ENCODE peak calls at places on chromosomes 1 and 21, in ten cellular contexts. W is T-helper 1 cell; D is A549; T is stimulated activated CD8-positive, alpha-beta memory T cell treated with anti-CD3 and anti-CD28 coated beads, Interleukin-15, amount 100 ng/mL, for 1 hour; Y is AG09309; F is BE2C; E is NCI-H1092 treated with DMSO at 0.1 percent for 48 hours; A is putamen; B is SW480; P is GM20000. U is an unnamed sample.
A peak's percentile ranks its signal among the peaks of the same experiment; 100 is the strongest.

GRCh38 chr1:89809556-89809955 is 11.3 kb upstream of the LRRC8D start:
- DNase-seq in F (no peak), P (no peak), T (no peak), W (no peak), B (no peak), E (no peak), D (no peak), Y (peak; percentile 46), A (no peak), U (peak; percentile 52)

GRCh38 chr1:204255225-204255624 is 41.4 kb upstream of the GOLT1A start:
- DNase-seq in F (no peak), W (no peak), A (no peak), Y (no peak), D (no peak), B (no peak), T (no peak), P (no peak), E (no peak), U (no peak)

GRCh38 chr1:201904579-201904978 is 15.9 kb downstream of the SHISA4 start:
- DNase-seq in E (no peak), A (no peak), P (no peak), D (no peak), W (no peak), F (no peak), Y (peak; percentile 74), B (no peak), T (no peak), U (no peak)

GRCh38 chr1:85624361-85624760 is 43.8 kb downstream of the CCN1 start:
- DNase-seq in F (no peak), E (no peak), B (no peak), P (no peak), W (no peak), D (no peak), T (no peak), Y (no peak), A (no peak), U (no peak)

GRCh38 chr1:205449750-205450443 is 5.9 kb downstream of the BLACAT1 start:
- DNase-seq in B (peak; percentile 100), T (no peak), Y (no peak), D (peak; percentile 69), E (peak; percentile 36), W (no peak), P (peak; percentile 52), A (no peak), F (no peak), U (peak; percentile 86)

GRCh38 chr21:43320526-43320925 is 106.4 kb downstream of the SIK1 start:
- DNase-seq in W (no peak), F (no peak), A (no peak), Y (no peak), D (no peak), E (no peak), T (no peak), B (no peak), P (no peak), U (no peak)

GRCh38 chr1:205792481-205792881 is 17.2 kb upstream of the RAB29 start:
- DNase-seq in B (no peak), P (no peak), D (no peak), T (no peak), F (no peak), A (no peak), W (no peak), E (no peak), Y (no peak), U (no peak)

GRCh38 chr1:204402391-204402790 is 9.2 kb downstream of the PPP1R15B start:
- DNase-seq in T (no peak), B (no peak), Y (no peak), W (no peak), A (no peak), F (no peak), P (no peak), E (no peak), D (no peak), U (no peak)

GRCh38 chr1:201171063-201172036 is 17.1 kb upstream of the TMEM9 start:
- DNase-seq in E (peak; percentile 75), T (no peak), Y (no peak), P (peak; percentile 80), F (peak; percentile 54), B (peak; percentile 73), W (no peak), A (peak; percentile 41), D (peak; percentile 70), U (no peak)

GRCh38 chr1:244436336-244437102 is 15.2 kb downstream of the ADSS2 start:
- DNase-seq in W (no peak), B (no peak), A (no peak), P (no peak), F (no peak), Y (no peak), E (no peak), T (no peak), D (no peak), U (peak; percentile 42)

GRCh38 chr21:23111070-23111605 is 2112.9 kb downstream of the NCAM2 start:
- DNase-seq in T (no peak), E (no peak), F (no peak), Y (no peak), P (no peak), W (no peak), A (no peak), D (no peak), B (no peak), U (no peak)

GRCh38 chr1:225113265-225113664 is 183.8 kb downstream of the DNAH14 start:
- DNase-seq in D (no peak), A (no peak), W (no peak), B (no peak), E (no peak), Y (no peak), T (no peak), F (no peak), P (no peak), U (no peak)

GRCh38 chr1:232873931-232874330 is 68.7 kb downstream of the MAP10 start:
- DNase-seq in T (no peak), B (no peak), D (no peak), P (no peak), E (no peak), F (no peak), W (no peak), A (no peak), Y (no peak), U (no peak)

GRCh38 chr1:228058981-228059535 is 23.4 kb upstream of the ARF1 start:
- DNase-seq in T (no peak), A (no peak), E (no peak), W (peak; percentile 63), B (no peak), Y (no peak), F (no peak), P (no peak), D (no peak), U (no peak)

GRCh38 chr1:210001751-210002150 is 63.7 kb downstream of the SYT14 start:
- DNase-seq in B (no peak), Y (no peak), A (no peak), P (no peak), W (no peak), F (no peak), E (no peak), T (no peak), D (no peak), U (peak; percentile 58)

GRCh38 chr1:155969377-155969791 is 9.0 kb downstream of the ARHGEF2 start:
- DNase-seq in D (no peak), F (no peak), P (no peak), A (no peak), Y (no peak), T (no peak), W (no peak), B (no peak), E (no peak), U (no peak)

GRCh38 chr1:206537141-206537540 is 29.8 kb downstream of the RASSF5 start:
- DNase-seq in P (no peak), T (no peak), E (no peak), F (no peak), W (no peak), D (no peak), Y (no peak), A (no peak), B (no peak), U (no peak)

GRCh38 chr1:189275786-189276185 is 1201.9 kb downstream of the BRINP3 start:
- DNase-seq in W (no peak), T (no peak), P (no peak), A (no peak), D (no peak), F (no peak), B (no peak), E (no peak), Y (no peak), U (no peak)

U was measured in NCI-H226.